ENCODE peak calls at places on chromosomes 6 and 20, in seven cellular contexts. One of them, this sample, is unnamed.

GRCh38 chr6:13461352-13461751 is 26.0 kb downstream of the GFOD1 start:
- DNase-seq in choroid plexus epithelial cell: no peak
- DNase-seq in GM23338: no peak
- DNase-seq in mucosa of descending colon: no peak
- DNase-seq in GM13977: no peak
- DNase-seq in BJ: no peak
- DNase-seq in AG10803: no peak
- DNase-seq in this sample: no peak

GRCh38 chr20:14093652-14094051 is 98.3 kb downstream of the MACROD2 start:
- DNase-seq in choroid plexus epithelial cell: no peak
- DNase-seq in GM23338: no peak
- DNase-seq in mucosa of descending colon: peak; percentile 16
- DNase-seq in GM13977: no peak
- DNase-seq in BJ: no peak
- DNase-seq in AG10803: no peak
- DNase-seq in this sample: no peak

GRCh38 chr6:150891886-150892485 is 26.5 kb downstream of the MTHFD1L start:
- DNase-seq in choroid plexus epithelial cell: peak; percentile 92
- DNase-seq in GM23338: peak; percentile 81
- DNase-seq in mucosa of descending colon: peak; percentile 82
- DNase-seq in GM13977: peak; percentile 35
- DNase-seq in BJ: peak; percentile 52
- DNase-seq in AG10803: peak; percentile 79
- DNase-seq in this sample: peak; percentile 88

GRCh38 chr20:11826334-11826733 is 91.4 kb upstream of the BTBD3 start:
- DNase-seq in choroid plexus epithelial cell: no peak
- DNase-seq in GM23338: no peak
- DNase-seq in mucosa of descending colon: no peak
- DNase-seq in GM13977: no peak
- DNase-seq in BJ: no peak
- DNase-seq in AG10803: no peak
- DNase-seq in this sample: no peak

GRCh38 chr6:4297348-4297747 is 162.0 kb upstream of the ECI2 start:
- DNase-seq in choroid plexus epithelial cell: no peak
- DNase-seq in GM23338: no peak
- DNase-seq in mucosa of descending colon: no peak
- DNase-seq in GM13977: no peak
- DNase-seq in BJ: no peak
- DNase-seq in AG10803: no peak
- DNase-seq in this sample: no peak

GRCh38 chr6:11525468-11526155 is 11.9 kb upstream of the TMEM170B start:
- DNase-seq in choroid plexus epithelial cell: peak; percentile 79
- DNase-seq in GM23338: no peak
- DNase-seq in mucosa of descending colon: peak; percentile 20
- DNase-seq in GM13977: no peak
- DNase-seq in BJ: peak; percentile 89
- DNase-seq in AG10803: peak; percentile 96
- DNase-seq in this sample: peak; percentile 93

GRCh38 chr6:133099573-133099972 is 141.6 kb upstream of the EYA4 start:
- DNase-seq in choroid plexus epithelial cell: peak; percentile 96
- DNase-seq in GM23338: peak; percentile 63
- DNase-seq in mucosa of descending colon: no peak
- DNase-seq in GM13977: no peak
- DNase-seq in BJ: peak; percentile 87
- DNase-seq in AG10803: peak; percentile 32
- DNase-seq in this sample: peak; percentile 28

GRCh38 chr20:64065973-64066341 is 3.0 kb downstream of the TCEA2 start:
- DNase-seq in choroid plexus epithelial cell: peak; percentile 89
- DNase-seq in GM23338: peak; percentile 70
- DNase-seq in mucosa of descending colon: no peak
- DNase-seq in GM13977: peak; percentile 83
- DNase-seq in BJ: peak; percentile 44
- DNase-seq in AG10803: peak; percentile 87
- DNase-seq in this sample: peak; percentile 92

GRCh38 chr6:108648186-108648585 is 87.5 kb downstream of the FOXO3 start:
- DNase-seq in choroid plexus epithelial cell: no peak
- DNase-seq in GM23338: no peak
- DNase-seq in mucosa of descending colon: no peak
- DNase-seq in GM13977: no peak
- DNase-seq in BJ: no peak
- DNase-seq in AG10803: no peak
- DNase-seq in this sample: no peak

GRCh38 chr20:57547250-57547649 is 13.7 kb upstream of the PCK1 start:
- DNase-seq in choroid plexus epithelial cell: peak; percentile 34
- DNase-seq in GM23338: no peak
- DNase-seq in mucosa of descending colon: no peak
- DNase-seq in GM13977: no peak
- DNase-seq in BJ: no peak
- DNase-seq in AG10803: no peak
- DNase-seq in this sample: no peak

GRCh38 chr6:83505376-83505775 is 7.0 kb upstream of the PRSS35 start:
- DNase-seq in choroid plexus epithelial cell: no peak
- DNase-seq in GM23338: no peak
- DNase-seq in mucosa of descending colon: peak; percentile 9
- DNase-seq in GM13977: no peak
- DNase-seq in BJ: no peak
- DNase-seq in AG10803: no peak
- DNase-seq in this sample: no peak

GRCh38 chr6:133179483-133179882 is 61.7 kb upstream of the EYA4 start:
- DNase-seq in choroid plexus epithelial cell: peak; percentile 4
- DNase-seq in GM23338: no peak
- DNase-seq in mucosa of descending colon: no peak
- DNase-seq in GM13977: no peak
- DNase-seq in BJ: no peak
- DNase-seq in AG10803: no peak
- DNase-seq in this sample: no peak

GRCh38 chr20:22288957-22289356 is 295.4 kb downstream of the FOXA2 start:
- DNase-seq in choroid plexus epithelial cell: no peak
- DNase-seq in GM23338: no peak
- DNase-seq in mucosa of descending colon: no peak
- DNase-seq in GM13977: no peak
- DNase-seq in BJ: no peak
- DNase-seq in AG10803: no peak
- DNase-seq in this sample: no peak

GRCh38 chr6:157556671-157557430 is 175.9 kb downstream of the ZDHHC14 start:
- DNase-seq in choroid plexus epithelial cell: no peak
- DNase-seq in GM23338: no peak
- DNase-seq in mucosa of descending colon: no peak
- DNase-seq in GM13977: no peak
- DNase-seq in BJ: no peak
- DNase-seq in AG10803: no peak
- DNase-seq in this sample: no peak

GRCh38 chr6:140073456-140073855 is 699.0 kb upstream of the CITED2 start:
- DNase-seq in choroid plexus epithelial cell: peak; percentile 92
- DNase-seq in GM23338: no peak
- DNase-seq in mucosa of descending colon: no peak
- DNase-seq in GM13977: no peak
- DNase-seq in BJ: no peak
- DNase-seq in AG10803: peak; percentile 67
- DNase-seq in this sample: peak; percentile 97

GRCh38 chr6:135054575-135055498 is at the start of gene HBS1L:
- DNase-seq in choroid plexus epithelial cell: peak; percentile 99
- DNase-seq in GM23338: peak; percentile 98
- DNase-seq in mucosa of descending colon: peak; percentile 97
- DNase-seq in GM13977: peak; percentile 94
- DNase-seq in BJ: peak; percentile 79
- DNase-seq in AG10803: peak; percentile 96
- DNase-seq in this sample: peak; percentile 98
- TF ChIP-seq CTCF in choroid plexus epithelial cell: no peak
- TF ChIP-seq CTCF in GM23338: no peak
- TF ChIP-seq CTCF in mucosa of descending colon: no peak
- TF ChIP-seq CTCF in GM13977: no peak
- TF ChIP-seq CTCF in BJ: no peak
- TF ChIP-seq CTCF in AG10803: no peak
- TF ChIP-seq CTCF in this sample: no peak

DNA sequence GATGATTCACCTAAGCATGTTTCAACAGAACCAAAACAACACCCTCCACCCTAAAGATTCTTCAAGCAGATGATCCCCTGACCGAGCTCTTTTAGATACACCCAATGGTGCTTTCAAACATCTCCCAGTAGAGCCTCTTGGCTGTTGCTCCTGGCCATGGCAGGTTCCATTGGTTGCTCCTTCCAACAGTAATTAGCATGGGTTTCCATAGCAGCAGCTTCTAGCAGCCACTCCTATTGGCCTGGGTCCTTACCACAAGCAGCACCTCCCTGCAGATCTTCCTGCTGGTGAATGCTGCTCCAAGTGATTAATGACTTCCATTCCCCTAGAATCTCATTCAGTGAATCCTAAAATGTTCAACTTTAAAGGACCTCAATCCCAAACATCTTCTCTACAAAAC is 14.0 kb downstream of the CCN2 start:
- DNase-seq in choroid plexus epithelial cell: no peak
- DNase-seq in GM23338: no peak
- DNase-seq in mucosa of descending colon: no peak
- DNase-seq in GM13977: no peak
- DNase-seq in BJ: no peak
- DNase-seq in AG10803: peak; percentile 80
- DNase-seq in this sample: no peak
- TF ChIP-seq CTCF in choroid plexus epithelial cell: no peak
- TF ChIP-seq CTCF in GM23338: no peak
- TF ChIP-seq CTCF in mucosa of descending colon: no peak
- TF ChIP-seq CTCF in GM13977: no peak
- TF ChIP-seq CTCF in BJ: no peak
- TF ChIP-seq CTCF in AG10803: no peak
- TF ChIP-seq CTCF in this sample: no peak

GRCh38 chr20:31872406-31872805 is 2.0 kb downstream of the TTLL9 start:
- DNase-seq in choroid plexus epithelial cell: no peak
- DNase-seq in GM23338: no peak
- DNase-seq in mucosa of descending colon: no peak
- DNase-seq in GM13977: no peak
- DNase-seq in BJ: no peak
- DNase-seq in AG10803: no peak
- DNase-seq in this sample: no peak
- TF ChIP-seq CTCF in choroid plexus epithelial cell: no peak
- TF ChIP-seq CTCF in GM23338: no peak
- TF ChIP-seq CTCF in mucosa of descending colon: no peak
- TF ChIP-seq CTCF in GM13977: no peak
- TF ChIP-seq CTCF in BJ: no peak
- TF ChIP-seq CTCF in AG10803: no peak
- TF ChIP-seq CTCF in this sample: no peak

GRCh38 chr6:163716690-163717089 is 302.2 kb downstream of the QKI start:
- DNase-seq in choroid plexus epithelial cell: no peak
- DNase-seq in GM23338: no peak
- DNase-seq in mucosa of descending colon: no peak
- DNase-seq in GM13977: no peak
- DNase-seq in BJ: no peak
- DNase-seq in AG10803: no peak
- DNase-seq in this sample: no peak
- TF ChIP-seq CTCF in choroid plexus epithelial cell: no peak
- TF ChIP-seq CTCF in GM23338: no peak
- TF ChIP-seq CTCF in mucosa of descending colon: no peak
- TF ChIP-seq CTCF in GM13977: no peak
- TF ChIP-seq CTCF in BJ: no peak
- TF ChIP-seq CTCF in AG10803: no peak
- TF ChIP-seq CTCF in this sample: no peak

GRCh38 chr6:88165877-88166492 is at the start of gene CNR1:
- DNase-seq in choroid plexus epithelial cell: peak; percentile 32
- DNase-seq in GM23338: peak; percentile 75
- DNase-seq in mucosa of descending colon: peak; percentile 81
- DNase-seq in GM13977: no peak
- DNase-seq in BJ: no peak
- DNase-seq in AG10803: peak; percentile 11
- DNase-seq in this sample: peak; percentile 16
- TF ChIP-seq CTCF in choroid plexus epithelial cell: no peak
- TF ChIP-seq CTCF in GM23338: no peak
- TF ChIP-seq CTCF in mucosa of descending colon: no peak
- TF ChIP-seq CTCF in GM13977: peak; percentile 67
- TF ChIP-seq CTCF in BJ: no peak
- TF ChIP-seq CTCF in AG10803: no peak
- TF ChIP-seq CTCF in this sample: no peak

GRCh38 chr20:3276400-3277015 is 37.5 kb upstream of the SLC4A11 start:
- DNase-seq in choroid plexus epithelial cell: peak; percentile 55
- DNase-seq in GM23338: peak; percentile 68
- DNase-seq in mucosa of descending colon: peak; percentile 49
- DNase-seq in GM13977: peak; percentile 58
- DNase-seq in BJ: no peak
- DNase-seq in AG10803: peak; percentile 9
- DNase-seq in this sample: peak; percentile 40
- TF ChIP-seq CTCF in choroid plexus epithelial cell: peak; percentile 46
- TF ChIP-seq CTCF in GM23338: peak; percentile 79
- TF ChIP-seq CTCF in mucosa of descending colon: no peak
- TF ChIP-seq CTCF in GM13977: peak; percentile 53
- TF ChIP-seq CTCF in BJ: no peak
- TF ChIP-seq CTCF in AG10803: peak; percentile 20
- TF ChIP-seq CTCF in this sample: peak; percentile 45

DNA sequence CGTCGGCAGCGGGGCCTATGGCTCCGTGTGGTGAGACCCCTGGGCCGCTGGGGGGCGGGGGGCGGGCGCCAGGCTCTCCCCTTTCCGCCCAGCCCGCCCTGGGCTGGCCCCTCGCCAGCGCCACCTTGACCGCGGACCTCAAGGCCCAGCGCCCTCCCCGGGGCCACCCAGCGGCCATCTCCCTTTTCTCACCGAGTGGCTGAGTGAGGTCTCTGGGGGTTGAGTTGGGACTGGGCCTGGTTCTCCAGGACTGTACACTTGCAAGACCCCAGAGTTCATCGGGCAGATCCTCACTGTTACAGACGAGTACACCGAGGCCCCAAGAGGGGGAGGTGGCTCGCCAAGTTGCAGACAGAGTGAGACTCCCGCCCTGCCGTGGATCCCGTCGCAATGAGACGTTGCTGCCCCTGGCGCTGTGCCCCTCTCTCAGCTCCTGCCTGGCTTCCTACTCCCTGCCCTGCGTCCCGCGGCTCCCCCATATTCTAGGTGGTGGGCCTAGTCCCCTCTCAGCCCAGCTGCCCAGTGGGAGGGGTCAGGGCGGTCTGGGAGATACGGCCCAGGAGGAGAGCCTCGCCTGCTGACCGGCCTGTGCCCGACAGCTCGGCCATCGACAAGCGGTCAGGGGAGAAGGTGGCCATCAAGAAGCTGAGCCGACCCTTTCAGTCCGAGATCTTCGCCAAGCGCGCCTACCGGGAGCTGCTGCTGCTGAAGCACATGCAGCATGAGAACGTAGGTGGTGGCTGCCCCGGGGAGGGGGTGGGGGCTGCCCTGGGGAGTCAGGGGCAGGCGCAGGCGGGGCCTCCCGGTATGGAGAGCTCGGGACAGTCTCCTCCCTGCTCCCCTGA is 581 bp downstream of the MAPK13 start:
- DNase-seq in choroid plexus epithelial cell: peak; percentile 19
- DNase-seq in GM23338: peak; percentile 65
- DNase-seq in mucosa of descending colon: peak; percentile 75
- DNase-seq in GM13977: peak; percentile 74
- DNase-seq in BJ: no peak
- DNase-seq in AG10803: no peak
- DNase-seq in this sample: peak; percentile 24
- TF ChIP-seq CTCF in choroid plexus epithelial cell: no peak
- TF ChIP-seq CTCF in GM23338: peak; percentile 16
- TF ChIP-seq CTCF in mucosa of descending colon: no peak
- TF ChIP-seq CTCF in GM13977: no peak
- TF ChIP-seq CTCF in BJ: no peak
- TF ChIP-seq CTCF in AG10803: no peak
- TF ChIP-seq CTCF in this sample: no peak

GRCh38 chr6:100719883-100720682 is 161.0 kb downstream of the ASCC3 start:
- DNase-seq in choroid plexus epithelial cell: peak; percentile 75
- DNase-seq in GM23338: peak; percentile 33
- DNase-seq in mucosa of descending colon: no peak
- DNase-seq in GM13977: peak; percentile 4
- DNase-seq in BJ: no peak
- DNase-seq in AG10803: peak; percentile 48
- DNase-seq in this sample: peak; percentile 48
- TF ChIP-seq CTCF in choroid plexus epithelial cell: peak; percentile 53
- TF ChIP-seq CTCF in GM23338: peak; percentile 48
- TF ChIP-seq CTCF in mucosa of descending colon: no peak
- TF ChIP-seq CTCF in GM13977: peak; percentile 54
- TF ChIP-seq CTCF in BJ: peak; percentile 51
- TF ChIP-seq CTCF in AG10803: peak; percentile 62
- TF ChIP-seq CTCF in this sample: peak; percentile 48

GRCh38 chr6:137845460-137845859 is 21.6 kb upstream of the TNFAIP3 start:
- DNase-seq in choroid plexus epithelial cell: peak; percentile 81
- DNase-seq in GM23338: no peak
- DNase-seq in mucosa of descending colon: no peak
- DNase-seq in GM13977: no peak
- DNase-seq in BJ: no peak
- DNase-seq in AG10803: no peak
- DNase-seq in this sample: peak; percentile 32
- TF ChIP-seq CTCF in choroid plexus epithelial cell: peak; percentile 58
- TF ChIP-seq CTCF in GM23338: no peak
- TF ChIP-seq CTCF in mucosa of descending colon: no peak
- TF ChIP-seq CTCF in GM13977: no peak
- TF ChIP-seq CTCF in BJ: peak; percentile 33
- TF ChIP-seq CTCF in AG10803: no peak
- TF ChIP-seq CTCF in this sample: peak; percentile 39

This sample was measured in fibroblast of villous mesenchyme.